ENCODE peak calls at places on chromosomes 4 and X, in five cellular contexts. A is mesendoderm, Z is H9, Y is IMR-90, D is mesenchymal stem cell. L is an unnamed sample.

GRCh38 chr4:173247316-173247715 is 78.7 kb downstream of the GALNT7 start:
- DNase-seq in Z (no peak), A (no peak), D (no peak), Y (no peak), L (no peak)

GRCh38 chrX:144293229-144293628 is 409.4 kb downstream of the UBE2NL start:
- DNase-seq in Z (no peak), Y (no peak), A (no peak), D (no peak), L (no peak)

GRCh38 chr4:4780634-4781287 is 78.7 kb upstream of the MSX1 start:
- DNase-seq in Z (no peak), Y (peak; percentile 88), D (peak; percentile 28), A (no peak), L (peak; percentile 31)

GRCh38 chr4:99536148-99536728 is 25.4 kb downstream of the C4orf17 start:
- DNase-seq in Y (no peak), A (no peak), Z (no peak), D (no peak), L (no peak)

GRCh38 chr4:17468638-17469221 is 43.2 kb downstream of the QDPR start:
- DNase-seq in Y (peak; percentile 44), Z (no peak), D (peak; percentile 65), A (peak; percentile 40), L (peak; percentile 52)

GRCh38 chr4:128818442-128818841 is 8.9 kb downstream of the JADE1 start:
- DNase-seq in Y (no peak), D (no peak), A (no peak), Z (no peak), L (no peak)

GRCh38 chr4:41236046-41236445 is 20.7 kb upstream of the UCHL1 start:
- DNase-seq in D (no peak), Y (no peak), A (no peak), Z (no peak), L (no peak)

GRCh38 chrX:9327747-9328145 is 137.1 kb upstream of the TBL1X start:
- DNase-seq in D (peak; percentile 57), Z (no peak), A (no peak), Y (peak; percentile 90), L (peak; percentile 55)

GRCh38 chr4:71377561-71377960 is 38.7 kb downstream of the SLC4A4 start:
- DNase-seq in D (peak; percentile 93), Z (no peak), Y (peak; percentile 95), A (no peak), L (no peak)

GRCh38 chr4:1238676-1239000 is 10.3 kb downstream of the CTBP1 start:
- DNase-seq in D (no peak), Y (no peak), Z (no peak), A (no peak), L (no peak)
- H3K23ac ChIP-seq in D (no peak overlapping the region), Y (no peak overlapping the region), Z (no peak overlapping the region), A (no peak overlapping the region), L (no peak overlapping the region)

GRCh38 chr4:8497762-8498161 is 57.2 kb downstream of the TRMT44 start:
- DNase-seq in Y (no peak), D (no peak), A (no peak), Z (no peak), L (no peak)

GRCh38 chr4:8494218-8494617 is 53.6 kb downstream of the TRMT44 start:
- DNase-seq in Y (no peak), D (no peak), Z (peak; percentile 45), A (peak; percentile 60), L (no peak)

GRCh38 chr4:8493484-8493883 is 52.9 kb downstream of the TRMT44 start:
- DNase-seq in Y (no peak), D (no peak), A (no peak), Z (no peak), L (no peak)

GRCh38 chr4:8495803-8496202 is 55.2 kb downstream of the TRMT44 start:
- DNase-seq in Y (no peak), A (peak; percentile 58), D (peak; percentile 13), Z (no peak), L (no peak)

DNA sequence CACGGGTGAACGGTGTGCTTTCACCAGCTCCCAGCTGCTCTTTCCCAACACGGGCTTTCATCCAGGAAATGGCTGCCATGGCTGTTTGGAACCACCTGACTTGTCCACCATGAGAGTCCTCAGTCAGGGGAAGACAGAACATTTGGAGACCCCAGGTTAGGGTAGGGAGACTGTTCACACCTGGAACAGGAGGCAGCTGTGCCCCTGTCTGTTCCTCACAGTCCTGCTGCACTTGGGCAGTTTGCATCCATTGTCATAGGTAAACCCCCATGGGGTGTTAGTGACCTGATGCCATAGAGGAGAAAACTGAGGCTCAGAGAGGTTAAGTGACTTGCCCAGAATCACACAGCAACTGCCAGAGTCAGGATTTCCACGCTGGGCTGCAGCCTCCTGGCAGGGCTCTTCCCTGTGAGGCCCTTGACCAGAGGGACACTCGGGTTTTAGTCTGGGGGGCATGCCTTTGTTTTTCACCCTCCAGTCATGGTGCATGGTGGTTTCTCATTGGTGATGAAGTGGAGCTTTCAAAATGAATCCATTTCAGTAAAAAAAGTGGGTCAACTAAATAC is 54.5 kb downstream of the TRMT44 start:
- DNase-seq in A (no peak), Y (no peak), D (no peak), Z (no peak), L (no peak)
- H3K23ac ChIP-seq in A (no peak overlapping the region), Y (no peak overlapping the region), D (no peak overlapping the region), Z (no peak overlapping the region), L (no peak overlapping the region)

GRCh38 chr4:113851816-113852215 is 90.3 kb upstream of the CAMK2D start:
- DNase-seq in Z (no peak), A (no peak), Y (peak; percentile 35), D (no peak), L (no peak)
- H3K23ac ChIP-seq in Z (no peak overlapping the region), A (no peak overlapping the region), Y (no peak overlapping the region), D (no peak overlapping the region), L (no peak overlapping the region)

DNA sequence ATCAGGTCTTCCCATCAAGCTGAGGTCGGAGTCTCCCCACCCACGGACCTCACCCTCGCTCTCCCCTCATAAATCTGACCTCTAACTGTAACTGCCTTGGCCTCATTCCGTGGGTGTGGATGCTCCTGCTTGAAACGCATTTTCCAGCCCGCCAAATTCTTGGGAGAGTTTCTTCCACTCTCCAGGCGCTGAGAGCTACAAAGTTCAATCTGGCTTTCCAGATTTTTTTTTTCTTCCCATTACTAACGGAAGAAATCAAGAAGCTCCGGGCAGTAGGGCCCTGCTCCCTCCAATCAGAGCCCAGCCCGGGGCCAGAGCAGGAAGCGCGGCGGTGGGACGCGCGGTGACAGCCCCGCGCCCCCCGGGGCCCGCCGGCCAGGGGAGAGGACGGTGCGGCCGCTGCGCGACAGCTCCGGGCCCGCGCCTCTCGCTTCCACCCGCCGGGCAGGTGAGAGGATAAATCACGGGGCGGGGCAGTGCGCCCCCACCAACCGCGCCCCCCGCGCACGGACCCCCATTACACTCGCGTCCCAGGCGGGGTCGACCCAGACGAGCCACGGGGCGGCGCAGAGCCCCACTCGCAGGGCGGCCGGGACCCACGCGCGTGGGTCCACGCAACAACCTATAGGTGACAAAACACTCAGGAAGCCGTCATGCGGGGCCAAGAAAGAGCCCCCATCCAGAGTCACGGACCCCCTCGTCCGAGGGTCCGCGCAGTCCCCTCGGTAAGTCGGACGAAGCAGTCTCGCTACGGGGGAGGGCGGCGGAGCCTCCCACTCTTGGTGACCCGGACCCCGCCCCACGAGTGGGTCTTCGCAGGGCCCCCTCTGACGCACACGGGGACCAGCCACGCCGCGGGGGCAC is 916 bp downstream of the AFAP1 start:
- DNase-seq in D (peak; percentile 65), Y (peak; percentile 45), A (peak; percentile 71), Z (no peak), L (peak; percentile 40)
- H3K23ac ChIP-seq in D (peak overlapping the region; percentile 100), Y (peak overlapping the region; percentile 89), A (peak overlapping the region; percentile 91), Z (no peak overlapping the region), L (no peak overlapping the region)

DNA sequence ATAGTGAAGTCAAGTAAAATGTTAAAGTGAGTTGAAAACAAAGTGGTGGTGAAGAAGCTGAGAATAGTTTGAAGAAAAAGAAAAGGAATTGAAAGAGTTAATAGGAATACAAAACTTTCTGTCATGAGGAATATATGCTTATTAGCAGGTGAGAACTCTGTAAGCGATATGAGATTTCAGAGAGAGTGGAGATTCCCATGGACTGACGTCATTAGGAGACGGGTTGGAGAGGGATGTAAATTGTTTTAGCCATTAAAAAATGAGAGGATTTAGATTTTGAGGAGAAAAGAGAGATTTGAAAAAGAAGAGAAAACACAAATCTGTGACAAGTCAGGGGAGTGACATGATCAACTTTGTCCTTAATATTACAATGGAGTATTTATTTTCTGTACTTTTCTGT is 11.7 kb downstream of the NDST4 start:
- DNase-seq in A (no peak), Z (no peak), Y (no peak), D (no peak), L (no peak)
- H3K23ac ChIP-seq in A (no peak overlapping the region), Z (no peak overlapping the region), Y (no peak overlapping the region), D (no peak overlapping the region), L (no peak overlapping the region)

GRCh38 chr4:8133897-8134542 is 24.6 kb downstream of the ABLIM2 start:
- DNase-seq in D (no peak), Z (peak; percentile 63), Y (no peak), A (peak; percentile 65), L (no peak)
- H3K23ac ChIP-seq in D (peak overlapping the region; percentile 3), Z (no peak overlapping the region), Y (no peak overlapping the region), A (no peak overlapping the region), L (no peak overlapping the region)

GRCh38 chr4:1505511-1506451 is 99.5 kb upstream of the NKX1-1 start:
- DNase-seq in A (no peak), Y (no peak), Z (peak; percentile 20), D (no peak), L (no peak)

GRCh38 chr4:1510931-1511330 is 104.7 kb upstream of the NKX1-1 start:
- DNase-seq in Z (no peak), A (no peak), Y (no peak), D (no peak), L (no peak)

GRCh38 chr4:1509366-1509765 is 103.1 kb upstream of the NKX1-1 start:
- DNase-seq in Y (no peak), Z (no peak), D (no peak), A (no peak), L (no peak)

GRCh38 chr4:1506956-1507721 is 100.9 kb upstream of the NKX1-1 start:
- DNase-seq in A (no peak), Z (peak; percentile 18), D (no peak), Y (no peak), L (no peak)

GRCh38 chr4:1508161-1509160 is 102.2 kb upstream of the NKX1-1 start:
- DNase-seq in Y (no peak), D (no peak), Z (no peak), A (no peak), L (no peak)
- H3K23ac ChIP-seq in Y (no peak overlapping the region), D (no peak overlapping the region), Z (no peak overlapping the region), A (no peak overlapping the region), L (no peak overlapping the region)

DNA sequence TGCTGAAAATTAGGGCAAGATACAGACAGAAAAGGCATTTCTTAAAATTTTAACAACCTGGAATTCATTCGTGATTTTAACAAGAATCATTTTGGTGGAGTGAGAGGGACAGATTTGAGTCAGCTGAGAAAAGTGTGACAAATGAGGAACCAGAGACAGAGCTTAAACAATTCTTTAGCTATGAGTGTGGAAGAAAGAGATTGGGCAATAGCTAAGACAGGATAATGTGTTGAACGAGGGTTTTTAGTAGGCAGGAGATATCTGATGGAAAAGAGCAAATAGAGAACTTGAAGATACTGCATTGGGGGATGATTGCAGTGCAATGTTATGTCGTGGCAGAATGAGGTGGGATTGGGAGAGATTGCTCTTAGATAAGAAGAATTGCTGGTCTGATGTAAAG is 164.2 kb upstream of the SPRY1 start:
- DNase-seq in A (no peak), D (peak; percentile 59), Z (no peak), Y (peak; percentile 69), L (peak; percentile 74)
- H3K23ac ChIP-seq in A (no peak overlapping the region), D (no peak overlapping the region), Z (no peak overlapping the region), Y (peak overlapping the region; percentile 63), L (no peak overlapping the region)

GRCh38 chr4:44447563-44448504 is 775 bp downstream of the KCTD8 start:
- DNase-seq in Z (peak; percentile 70), A (peak; percentile 85), D (peak; percentile 11), Y (no peak), L (peak; percentile 4)
- H3K23ac ChIP-seq in Z (no peak overlapping the region), A (peak overlapping the region; percentile 94), D (peak overlapping the region; percentile 79), Y (no peak overlapping the region), L (no peak overlapping the region)